ENCODE peak calls at places on chromosomes 16 and 17, in ten cellular contexts. One of them, this sample, is unnamed.

GRCh38 chr17:72507370-72507769 is 386.6 kb downstream of the SOX9 start:
- DNase-seq in choroid plexus epithelial cell: no peak
- DNase-seq in left colon: no peak
- DNase-seq in GOT3: no peak
- DNase-seq in cardiac muscle cell: no peak
- DNase-seq in T follicular helper cell: no peak
- DNase-seq in NCI-H1092: no peak
- DNase-seq in stimulated activated effector memory CD8-positive, alpha-beta T cell treated with anti-CD3 and anti-CD28 coated beads, Interleukin-12 subunit alpha, Interleukin-12 subunit beta, amount 100 ng/mL, for 72 hours: no peak
- DNase-seq in BJ: no peak
- DNase-seq in activated T-helper 1 cell treated with Interleukin-2 at 50 U/mL for 16 hours: no peak
- DNase-seq in this sample: no peak

GRCh38 chr16:52584354-52584840 is 37.5 kb upstream of the TOX3 start:
- DNase-seq in choroid plexus epithelial cell: no peak
- DNase-seq in left colon: no peak
- DNase-seq in GOT3: no peak
- DNase-seq in cardiac muscle cell: no peak
- DNase-seq in T follicular helper cell: no peak
- DNase-seq in NCI-H1092: no peak
- DNase-seq in stimulated activated effector memory CD8-positive, alpha-beta T cell treated with anti-CD3 and anti-CD28 coated beads, Interleukin-12 subunit alpha, Interleukin-12 subunit beta, amount 100 ng/mL, for 72 hours: no peak
- DNase-seq in BJ: no peak
- DNase-seq in activated T-helper 1 cell treated with Interleukin-2 at 50 U/mL for 16 hours: no peak
- DNase-seq in this sample: no peak

GRCh38 chr16:74626741-74627416 is 20.0 kb upstream of the GLG1 start:
- DNase-seq in choroid plexus epithelial cell: peak; percentile 32
- DNase-seq in left colon: no peak
- DNase-seq in GOT3: no peak
- DNase-seq in cardiac muscle cell: no peak
- DNase-seq in T follicular helper cell: no peak
- DNase-seq in NCI-H1092: no peak
- DNase-seq in stimulated activated effector memory CD8-positive, alpha-beta T cell treated with anti-CD3 and anti-CD28 coated beads, Interleukin-12 subunit alpha, Interleukin-12 subunit beta, amount 100 ng/mL, for 72 hours: no peak
- DNase-seq in BJ: no peak
- DNase-seq in activated T-helper 1 cell treated with Interleukin-2 at 50 U/mL for 16 hours: no peak
- DNase-seq in this sample: no peak

GRCh38 chr16:9055661-9056060 is 35.8 kb upstream of the HAPSTR1 start:
- DNase-seq in choroid plexus epithelial cell: peak; percentile 57
- DNase-seq in left colon: no peak
- DNase-seq in GOT3: no peak
- DNase-seq in cardiac muscle cell: no peak
- DNase-seq in T follicular helper cell: no peak
- DNase-seq in NCI-H1092: no peak
- DNase-seq in stimulated activated effector memory CD8-positive, alpha-beta T cell treated with anti-CD3 and anti-CD28 coated beads, Interleukin-12 subunit alpha, Interleukin-12 subunit beta, amount 100 ng/mL, for 72 hours: no peak
- DNase-seq in BJ: no peak
- DNase-seq in activated T-helper 1 cell treated with Interleukin-2 at 50 U/mL for 16 hours: no peak
- DNase-seq in this sample: no peak

GRCh38 chr17:71983828-71984227 is 137.0 kb upstream of the SOX9 start:
- DNase-seq in choroid plexus epithelial cell: no peak
- DNase-seq in left colon: no peak
- DNase-seq in GOT3: no peak
- DNase-seq in cardiac muscle cell: no peak
- DNase-seq in T follicular helper cell: no peak
- DNase-seq in NCI-H1092: no peak
- DNase-seq in stimulated activated effector memory CD8-positive, alpha-beta T cell treated with anti-CD3 and anti-CD28 coated beads, Interleukin-12 subunit alpha, Interleukin-12 subunit beta, amount 100 ng/mL, for 72 hours: no peak
- DNase-seq in BJ: no peak
- DNase-seq in activated T-helper 1 cell treated with Interleukin-2 at 50 U/mL for 16 hours: no peak
- DNase-seq in this sample: no peak

GRCh38 chr17:82615084-82616020 is 32.9 kb downstream of the WDR45B start:
- DNase-seq in choroid plexus epithelial cell: no peak
- DNase-seq in left colon: no peak
- DNase-seq in GOT3: no peak
- DNase-seq in cardiac muscle cell: no peak
- DNase-seq in T follicular helper cell: no peak
- DNase-seq in NCI-H1092: no peak
- DNase-seq in stimulated activated effector memory CD8-positive, alpha-beta T cell treated with anti-CD3 and anti-CD28 coated beads, Interleukin-12 subunit alpha, Interleukin-12 subunit beta, amount 100 ng/mL, for 72 hours: no peak
- DNase-seq in BJ: no peak
- DNase-seq in activated T-helper 1 cell treated with Interleukin-2 at 50 U/mL for 16 hours: no peak
- DNase-seq in this sample: no peak

GRCh38 chr17:1375615-1376014 is 24.4 kb downstream of the YWHAE start:
- DNase-seq in choroid plexus epithelial cell: no peak
- DNase-seq in left colon: no peak
- DNase-seq in GOT3: no peak
- DNase-seq in cardiac muscle cell: no peak
- DNase-seq in T follicular helper cell: no peak
- DNase-seq in NCI-H1092: no peak
- DNase-seq in stimulated activated effector memory CD8-positive, alpha-beta T cell treated with anti-CD3 and anti-CD28 coated beads, Interleukin-12 subunit alpha, Interleukin-12 subunit beta, amount 100 ng/mL, for 72 hours: no peak
- DNase-seq in BJ: no peak
- DNase-seq in activated T-helper 1 cell treated with Interleukin-2 at 50 U/mL for 16 hours: no peak
- DNase-seq in this sample: no peak

GRCh38 chr17:28613916-28614315 is at the start of gene RSKR:
- DNase-seq in choroid plexus epithelial cell: no peak
- DNase-seq in left colon: no peak
- DNase-seq in GOT3: no peak
- DNase-seq in cardiac muscle cell: no peak
- DNase-seq in T follicular helper cell: no peak
- DNase-seq in NCI-H1092: no peak
- DNase-seq in stimulated activated effector memory CD8-positive, alpha-beta T cell treated with anti-CD3 and anti-CD28 coated beads, Interleukin-12 subunit alpha, Interleukin-12 subunit beta, amount 100 ng/mL, for 72 hours: no peak
- DNase-seq in BJ: no peak
- DNase-seq in activated T-helper 1 cell treated with Interleukin-2 at 50 U/mL for 16 hours: no peak
- DNase-seq in this sample: no peak

GRCh38 chr17:75619506-75620431 is 13.5 kb upstream of the SMIM5 start:
- DNase-seq in choroid plexus epithelial cell: peak; percentile 54
- DNase-seq in left colon: no peak
- DNase-seq in GOT3: no peak
- DNase-seq in cardiac muscle cell: peak; percentile 47
- DNase-seq in T follicular helper cell: no peak
- DNase-seq in NCI-H1092: peak; percentile 6
- DNase-seq in stimulated activated effector memory CD8-positive, alpha-beta T cell treated with anti-CD3 and anti-CD28 coated beads, Interleukin-12 subunit alpha, Interleukin-12 subunit beta, amount 100 ng/mL, for 72 hours: no peak
- DNase-seq in BJ: no peak
- DNase-seq in activated T-helper 1 cell treated with Interleukin-2 at 50 U/mL for 16 hours: no peak
- DNase-seq in this sample: peak; percentile 70

GRCh38 chr16:88922114-88922825 is 54.7 kb downstream of the CBFA2T3 start:
- DNase-seq in choroid plexus epithelial cell: peak; percentile 68
- DNase-seq in left colon: peak; percentile 80
- DNase-seq in GOT3: no peak
- DNase-seq in cardiac muscle cell: no peak
- DNase-seq in T follicular helper cell: no peak
- DNase-seq in NCI-H1092: no peak
- DNase-seq in stimulated activated effector memory CD8-positive, alpha-beta T cell treated with anti-CD3 and anti-CD28 coated beads, Interleukin-12 subunit alpha, Interleukin-12 subunit beta, amount 100 ng/mL, for 72 hours: no peak
- DNase-seq in BJ: no peak
- DNase-seq in activated T-helper 1 cell treated with Interleukin-2 at 50 U/mL for 16 hours: no peak
- DNase-seq in this sample: no peak

GRCh38 chr16:2816751-2817495 is at the start of gene PRSS21:
- DNase-seq in choroid plexus epithelial cell: no peak
- DNase-seq in left colon: no peak
- DNase-seq in GOT3: no peak
- DNase-seq in cardiac muscle cell: no peak
- DNase-seq in T follicular helper cell: no peak
- DNase-seq in NCI-H1092: no peak
- DNase-seq in stimulated activated effector memory CD8-positive, alpha-beta T cell treated with anti-CD3 and anti-CD28 coated beads, Interleukin-12 subunit alpha, Interleukin-12 subunit beta, amount 100 ng/mL, for 72 hours: no peak
- DNase-seq in BJ: no peak
- DNase-seq in activated T-helper 1 cell treated with Interleukin-2 at 50 U/mL for 16 hours: peak; percentile 17
- DNase-seq in this sample: no peak

GRCh38 chr17:40000161-40000560 is 15.1 kb upstream of the CSF3 start:
- DNase-seq in choroid plexus epithelial cell: no peak
- DNase-seq in left colon: no peak
- DNase-seq in GOT3: no peak
- DNase-seq in cardiac muscle cell: no peak
- DNase-seq in T follicular helper cell: no peak
- DNase-seq in NCI-H1092: no peak
- DNase-seq in stimulated activated effector memory CD8-positive, alpha-beta T cell treated with anti-CD3 and anti-CD28 coated beads, Interleukin-12 subunit alpha, Interleukin-12 subunit beta, amount 100 ng/mL, for 72 hours: no peak
- DNase-seq in BJ: no peak
- DNase-seq in activated T-helper 1 cell treated with Interleukin-2 at 50 U/mL for 16 hours: no peak
- DNase-seq in this sample: no peak

GRCh38 chr16:71895679-71896385 is 501 bp downstream of the IST1 start:
- DNase-seq in choroid plexus epithelial cell: peak; percentile 67
- DNase-seq in left colon: no peak
- DNase-seq in GOT3: no peak
- DNase-seq in cardiac muscle cell: peak; percentile 39
- DNase-seq in T follicular helper cell: peak; percentile 14
- DNase-seq in NCI-H1092: no peak
- DNase-seq in stimulated activated effector memory CD8-positive, alpha-beta T cell treated with anti-CD3 and anti-CD28 coated beads, Interleukin-12 subunit alpha, Interleukin-12 subunit beta, amount 100 ng/mL, for 72 hours: no peak
- DNase-seq in BJ: no peak
- DNase-seq in activated T-helper 1 cell treated with Interleukin-2 at 50 U/mL for 16 hours: peak; percentile 22
- DNase-seq in this sample: no peak

GRCh38 chr16:9152649-9153501 is 61.4 kb downstream of the HAPSTR1 start:
- DNase-seq in choroid plexus epithelial cell: no peak
- DNase-seq in left colon: no peak
- DNase-seq in GOT3: no peak
- DNase-seq in cardiac muscle cell: no peak
- DNase-seq in T follicular helper cell: no peak
- DNase-seq in NCI-H1092: no peak
- DNase-seq in stimulated activated effector memory CD8-positive, alpha-beta T cell treated with anti-CD3 and anti-CD28 coated beads, Interleukin-12 subunit alpha, Interleukin-12 subunit beta, amount 100 ng/mL, for 72 hours: no peak
- DNase-seq in BJ: no peak
- DNase-seq in activated T-helper 1 cell treated with Interleukin-2 at 50 U/mL for 16 hours: no peak
- DNase-seq in this sample: no peak

GRCh38 chr16:82070656-82071369 is 35.8 kb downstream of the HSD17B2 start:
- DNase-seq in choroid plexus epithelial cell: peak; percentile 49
- DNase-seq in left colon: no peak
- DNase-seq in GOT3: no peak
- DNase-seq in cardiac muscle cell: no peak
- DNase-seq in T follicular helper cell: no peak
- DNase-seq in NCI-H1092: no peak
- DNase-seq in stimulated activated effector memory CD8-positive, alpha-beta T cell treated with anti-CD3 and anti-CD28 coated beads, Interleukin-12 subunit alpha, Interleukin-12 subunit beta, amount 100 ng/mL, for 72 hours: no peak
- DNase-seq in BJ: peak; percentile 30
- DNase-seq in activated T-helper 1 cell treated with Interleukin-2 at 50 U/mL for 16 hours: no peak
- DNase-seq in this sample: no peak

GRCh38 chr17:27608330-27609230 is 22.4 kb upstream of the LGALS9 start:
- DNase-seq in choroid plexus epithelial cell: no peak
- DNase-seq in left colon: no peak
- DNase-seq in GOT3: no peak
- DNase-seq in cardiac muscle cell: no peak
- DNase-seq in T follicular helper cell: no peak
- DNase-seq in NCI-H1092: no peak
- DNase-seq in stimulated activated effector memory CD8-positive, alpha-beta T cell treated with anti-CD3 and anti-CD28 coated beads, Interleukin-12 subunit alpha, Interleukin-12 subunit beta, amount 100 ng/mL, for 72 hours: no peak
- DNase-seq in BJ: no peak
- DNase-seq in activated T-helper 1 cell treated with Interleukin-2 at 50 U/mL for 16 hours: no peak
- DNase-seq in this sample: no peak

GRCh38 chr17:296382-296781 is 56.2 kb downstream of the RPH3AL start:
- DNase-seq in choroid plexus epithelial cell: no peak
- DNase-seq in left colon: peak; percentile 5
- DNase-seq in GOT3: no peak
- DNase-seq in cardiac muscle cell: no peak
- DNase-seq in T follicular helper cell: no peak
- DNase-seq in NCI-H1092: no peak
- DNase-seq in stimulated activated effector memory CD8-positive, alpha-beta T cell treated with anti-CD3 and anti-CD28 coated beads, Interleukin-12 subunit alpha, Interleukin-12 subunit beta, amount 100 ng/mL, for 72 hours: no peak
- DNase-seq in BJ: no peak
- DNase-seq in activated T-helper 1 cell treated with Interleukin-2 at 50 U/mL for 16 hours: no peak
- DNase-seq in this sample: no peak

GRCh38 chr17:29592850-29593545 is at the start of gene ANKRD13B:
- DNase-seq in choroid plexus epithelial cell: no peak
- DNase-seq in left colon: no peak
- DNase-seq in GOT3: no peak
- DNase-seq in cardiac muscle cell: peak; percentile 45
- DNase-seq in T follicular helper cell: no peak
- DNase-seq in NCI-H1092: peak; percentile 47
- DNase-seq in stimulated activated effector memory CD8-positive, alpha-beta T cell treated with anti-CD3 and anti-CD28 coated beads, Interleukin-12 subunit alpha, Interleukin-12 subunit beta, amount 100 ng/mL, for 72 hours: no peak
- DNase-seq in BJ: no peak
- DNase-seq in activated T-helper 1 cell treated with Interleukin-2 at 50 U/mL for 16 hours: peak; percentile 19
- DNase-seq in this sample: peak; percentile 56

GRCh38 chr16:9050102-9050830 is 41.2 kb upstream of the HAPSTR1 start:
- DNase-seq in choroid plexus epithelial cell: peak; percentile 41
- DNase-seq in left colon: no peak
- DNase-seq in GOT3: no peak
- DNase-seq in cardiac muscle cell: peak; percentile 11
- DNase-seq in T follicular helper cell: no peak
- DNase-seq in NCI-H1092: no peak
- DNase-seq in stimulated activated effector memory CD8-positive, alpha-beta T cell treated with anti-CD3 and anti-CD28 coated beads, Interleukin-12 subunit alpha, Interleukin-12 subunit beta, amount 100 ng/mL, for 72 hours: no peak
- DNase-seq in BJ: no peak
- DNase-seq in activated T-helper 1 cell treated with Interleukin-2 at 50 U/mL for 16 hours: no peak
- DNase-seq in this sample: peak; percentile 15

GRCh38 chr17:1904273-1905052 is 74.7 kb downstream of the RPA1 start:
- DNase-seq in choroid plexus epithelial cell: no peak
- DNase-seq in left colon: no peak
- DNase-seq in GOT3: no peak
- DNase-seq in cardiac muscle cell: peak; percentile 40
- DNase-seq in T follicular helper cell: no peak
- DNase-seq in NCI-H1092: no peak
- DNase-seq in stimulated activated effector memory CD8-positive, alpha-beta T cell treated with anti-CD3 and anti-CD28 coated beads, Interleukin-12 subunit alpha, Interleukin-12 subunit beta, amount 100 ng/mL, for 72 hours: no peak
- DNase-seq in BJ: no peak
- DNase-seq in activated T-helper 1 cell treated with Interleukin-2 at 50 U/mL for 16 hours: no peak
- DNase-seq in this sample: no peak

GRCh38 chr17:33234930-33235685 is 58.0 kb downstream of the ASIC2 start:
- DNase-seq in choroid plexus epithelial cell: peak; percentile 86
- DNase-seq in left colon: peak; percentile 50
- DNase-seq in GOT3: peak; percentile 31
- DNase-seq in cardiac muscle cell: no peak
- DNase-seq in T follicular helper cell: no peak
- DNase-seq in NCI-H1092: no peak
- DNase-seq in stimulated activated effector memory CD8-positive, alpha-beta T cell treated with anti-CD3 and anti-CD28 coated beads, Interleukin-12 subunit alpha, Interleukin-12 subunit beta, amount 100 ng/mL, for 72 hours: no peak
- DNase-seq in BJ: peak; percentile 68
- DNase-seq in activated T-helper 1 cell treated with Interleukin-2 at 50 U/mL for 16 hours: no peak
- DNase-seq in this sample: no peak

GRCh38 chr17:60161598-60162330 is 12.0 kb downstream of the CA4 start:
- DNase-seq in choroid plexus epithelial cell: no peak
- DNase-seq in left colon: no peak
- DNase-seq in GOT3: no peak
- DNase-seq in cardiac muscle cell: no peak
- DNase-seq in T follicular helper cell: no peak
- DNase-seq in NCI-H1092: no peak
- DNase-seq in stimulated activated effector memory CD8-positive, alpha-beta T cell treated with anti-CD3 and anti-CD28 coated beads, Interleukin-12 subunit alpha, Interleukin-12 subunit beta, amount 100 ng/mL, for 72 hours: no peak
- DNase-seq in BJ: no peak
- DNase-seq in activated T-helper 1 cell treated with Interleukin-2 at 50 U/mL for 16 hours: no peak
- DNase-seq in this sample: no peak

GRCh38 chr16:65832679-65833078 is 533.8 kb upstream of the CDH5 start:
- DNase-seq in choroid plexus epithelial cell: no peak
- DNase-seq in left colon: no peak
- DNase-seq in GOT3: no peak
- DNase-seq in cardiac muscle cell: no peak
- DNase-seq in T follicular helper cell: no peak
- DNase-seq in NCI-H1092: no peak
- DNase-seq in stimulated activated effector memory CD8-positive, alpha-beta T cell treated with anti-CD3 and anti-CD28 coated beads, Interleukin-12 subunit alpha, Interleukin-12 subunit beta, amount 100 ng/mL, for 72 hours: no peak
- DNase-seq in BJ: no peak
- DNase-seq in activated T-helper 1 cell treated with Interleukin-2 at 50 U/mL for 16 hours: no peak
- DNase-seq in this sample: no peak

GRCh38 chr16:16071631-16072244 is 122.3 kb downstream of the ABCC1 start:
- DNase-seq in choroid plexus epithelial cell: peak; percentile 92
- DNase-seq in left colon: no peak
- DNase-seq in GOT3: no peak
- DNase-seq in cardiac muscle cell: peak; percentile 42
- DNase-seq in T follicular helper cell: no peak
- DNase-seq in NCI-H1092: no peak
- DNase-seq in stimulated activated effector memory CD8-positive, alpha-beta T cell treated with anti-CD3 and anti-CD28 coated beads, Interleukin-12 subunit alpha, Interleukin-12 subunit beta, amount 100 ng/mL, for 72 hours: no peak
- DNase-seq in BJ: no peak
- DNase-seq in activated T-helper 1 cell treated with Interleukin-2 at 50 U/mL for 16 hours: no peak
- DNase-seq in this sample: no peak

GRCh38 chr16:83913234-83913633 is 14.3 kb downstream of the MLYCD start:
- DNase-seq in choroid plexus epithelial cell: no peak
- DNase-seq in left colon: no peak
- DNase-seq in GOT3: no peak
- DNase-seq in cardiac muscle cell: no peak
- DNase-seq in T follicular helper cell: no peak
- DNase-seq in NCI-H1092: no peak
- DNase-seq in stimulated activated effector memory CD8-positive, alpha-beta T cell treated with anti-CD3 and anti-CD28 coated beads, Interleukin-12 subunit alpha, Interleukin-12 subunit beta, amount 100 ng/mL, for 72 hours: no peak
- DNase-seq in BJ: no peak
- DNase-seq in activated T-helper 1 cell treated with Interleukin-2 at 50 U/mL for 16 hours: no peak
- DNase-seq in this sample: no peak

GRCh38 chr16:11150190-11150589 is 105.8 kb downstream of the SOCS1 start:
- DNase-seq in choroid plexus epithelial cell: no peak
- DNase-seq in left colon: no peak
- DNase-seq in GOT3: no peak
- DNase-seq in cardiac muscle cell: no peak
- DNase-seq in T follicular helper cell: no peak
- DNase-seq in NCI-H1092: no peak
- DNase-seq in stimulated activated effector memory CD8-positive, alpha-beta T cell treated with anti-CD3 and anti-CD28 coated beads, Interleukin-12 subunit alpha, Interleukin-12 subunit beta, amount 100 ng/mL, for 72 hours: no peak
- DNase-seq in BJ: no peak
- DNase-seq in activated T-helper 1 cell treated with Interleukin-2 at 50 U/mL for 16 hours: no peak
- DNase-seq in this sample: no peak

GRCh38 chr17:38599398-38599856 is 6.3 kb downstream of the SRCIN1 start:
- DNase-seq in choroid plexus epithelial cell: no peak
- DNase-seq in left colon: no peak
- DNase-seq in GOT3: no peak
- DNase-seq in cardiac muscle cell: no peak
- DNase-seq in T follicular helper cell: no peak
- DNase-seq in NCI-H1092: no peak
- DNase-seq in stimulated activated effector memory CD8-positive, alpha-beta T cell treated with anti-CD3 and anti-CD28 coated beads, Interleukin-12 subunit alpha, Interleukin-12 subunit beta, amount 100 ng/mL, for 72 hours: no peak
- DNase-seq in BJ: no peak
- DNase-seq in activated T-helper 1 cell treated with Interleukin-2 at 50 U/mL for 16 hours: no peak
- DNase-seq in this sample: no peak

GRCh38 chr16:85835227-85835751 is 35.8 kb downstream of the COX4I1 start:
- DNase-seq in choroid plexus epithelial cell: no peak
- DNase-seq in left colon: no peak
- DNase-seq in GOT3: no peak
- DNase-seq in cardiac muscle cell: no peak
- DNase-seq in T follicular helper cell: no peak
- DNase-seq in NCI-H1092: no peak
- DNase-seq in stimulated activated effector memory CD8-positive, alpha-beta T cell treated with anti-CD3 and anti-CD28 coated beads, Interleukin-12 subunit alpha, Interleukin-12 subunit beta, amount 100 ng/mL, for 72 hours: no peak
- DNase-seq in BJ: no peak
- DNase-seq in activated T-helper 1 cell treated with Interleukin-2 at 50 U/mL for 16 hours: no peak
- DNase-seq in this sample: no peak